ENCODE peak calls at places on chromosomes 7 and 10, in four cellular contexts. One of them, this sample, is unnamed.

GRCh38 chr10:78371118-78371517 is 337.5 kb downstream of the RPS24 start:
- DNase-seq in T47D: no peak
- DNase-seq in AG10803: no peak
- DNase-seq in suprapubic skin: no peak
- DNase-seq in this sample: no peak

GRCh38 chr10:102159051-102159597 is 6.9 kb downstream of the NOLC1 start:
- DNase-seq in suprapubic skin: no peak
- DNase-seq in AG10803: peak; percentile 33
- DNase-seq in T47D: no peak
- DNase-seq in this sample: no peak

GRCh38 chr7:100588438-100588837 is 2.3 kb downstream of the FBXO24 start:
- DNase-seq in T47D: no peak
- DNase-seq in AG10803: peak; percentile 29
- DNase-seq in suprapubic skin: no peak
- DNase-seq in this sample: no peak

GRCh38 chr10:129605266-129605985 is 138.4 kb downstream of the MGMT start:
- DNase-seq in AG10803: peak; percentile 62
- DNase-seq in suprapubic skin: no peak
- DNase-seq in T47D: no peak
- DNase-seq in this sample: no peak

GRCh38 chr7:116327751-116328150 is 117.4 kb downstream of the TES start:
- DNase-seq in T47D: no peak
- DNase-seq in AG10803: peak; percentile 83
- DNase-seq in suprapubic skin: no peak
- DNase-seq in this sample: no peak

GRCh38 chr10:118698421-118698820 is 56.3 kb downstream of the CACUL1 start:
- DNase-seq in suprapubic skin: no peak
- DNase-seq in T47D: no peak
- DNase-seq in AG10803: no peak
- DNase-seq in this sample: no peak

GRCh38 chr7:148927141-148927540 is 43.0 kb upstream of the EZH2 start:
- DNase-seq in T47D: no peak
- DNase-seq in suprapubic skin: no peak
- DNase-seq in AG10803: peak; percentile 35
- DNase-seq in this sample: no peak

GRCh38 chr7:27172823-27173411 is 1.2 kb downstream of the HOXA10 start:
- DNase-seq in suprapubic skin: peak; percentile 85
- DNase-seq in AG10803: peak; percentile 88
- DNase-seq in T47D: no peak
- DNase-seq in this sample: peak; percentile 74

GRCh38 chr7:103445228-103446020 is 583 bp downstream of the SLC26A5 start:
- DNase-seq in T47D: no peak
- DNase-seq in AG10803: no peak
- DNase-seq in suprapubic skin: no peak
- DNase-seq in this sample: no peak

GRCh38 chr10:132452651-132453469 is 55.9 kb downstream of the PWWP2B start:
- DNase-seq in T47D: peak; percentile 74
- DNase-seq in AG10803: peak; percentile 50
- DNase-seq in suprapubic skin: peak; percentile 90
- DNase-seq in this sample: peak; percentile 66

GRCh38 chr10:30059209-30060107 is at the start of gene JCAD:
- DNase-seq in AG10803: peak; percentile 45
- DNase-seq in suprapubic skin: peak; percentile 82
- DNase-seq in T47D: peak; percentile 33
- DNase-seq in this sample: no peak

GRCh38 chr10:44801383-44802327 is 109.5 kb upstream of the TMEM72 start:
- DNase-seq in suprapubic skin: no peak
- DNase-seq in AG10803: peak; percentile 84
- DNase-seq in T47D: peak; percentile 30
- DNase-seq in this sample: peak; percentile 63

GRCh38 chr10:69408318-69409175 is 8.2 kb downstream of the TACR2 start:
- DNase-seq in T47D: peak; percentile 73
- DNase-seq in suprapubic skin: peak; percentile 96
- DNase-seq in AG10803: peak; percentile 94
- DNase-seq in this sample: peak; percentile 82

GRCh38 chr7:107874605-107875446 is 16.2 kb upstream of the DLD start:
- DNase-seq in AG10803: peak; percentile 68
- DNase-seq in T47D: no peak
- DNase-seq in suprapubic skin: no peak
- DNase-seq in this sample: peak; percentile 45

GRCh38 chr7:101200504-101200861 is 353 bp downstream of the MOGAT3 start:
- DNase-seq in suprapubic skin: no peak
- DNase-seq in T47D: no peak
- DNase-seq in AG10803: no peak
- DNase-seq in this sample: no peak

GRCh38 chr7:98470131-98470985 is 69.5 kb upstream of the BAIAP2L1 start:
- DNase-seq in T47D: peak; percentile 41
- DNase-seq in suprapubic skin: no peak
- DNase-seq in AG10803: no peak
- DNase-seq in this sample: no peak

GRCh38 chr10:80407836-80408197 is 534 bp upstream of the PRXL2A start:
- DNase-seq in suprapubic skin: no peak
- DNase-seq in AG10803: no peak
- DNase-seq in T47D: peak; percentile 75
- DNase-seq in this sample: no peak

GRCh38 chr7:3955026-3955425 is 654.0 kb downstream of the SDK1 start:
- DNase-seq in AG10803: no peak
- DNase-seq in suprapubic skin: no peak
- DNase-seq in T47D: no peak
- DNase-seq in this sample: no peak

GRCh38 chr7:226281-226882 is 34.0 kb downstream of the FAM20C start:
- DNase-seq in AG10803: peak; percentile 44
- DNase-seq in suprapubic skin: no peak
- DNase-seq in T47D: no peak
- DNase-seq in this sample: no peak

GRCh38 chr10:78895469-78895868 is 173.3 kb upstream of the ZMIZ1 start:
- DNase-seq in T47D: no peak
- DNase-seq in AG10803: no peak
- DNase-seq in suprapubic skin: peak; percentile 31
- DNase-seq in this sample: no peak

GRCh38 chr10:104330168-104331117 is 7.8 kb downstream of the ITPRIP start:
- DNase-seq in AG10803: peak; percentile 92
- DNase-seq in T47D: no peak
- DNase-seq in suprapubic skin: peak; percentile 83
- DNase-seq in this sample: no peak

This sample was measured in COR-L47.